ENCODE peak calls at places on chromosomes 1 and 21, in six cellular contexts. B is uterus, G is HFF-Myc, N is HepG2, E is H9, D is testis. K is an unnamed sample.

GRCh38 chr1:117760069-117760468 is 154.2 kb downstream of the TENT5C start:
- DNase-seq in B (no peak), G (no peak), N (no peak), E (no peak), D (no peak), K (no peak)

GRCh38 chr1:116377564-116378529 is 4.8 kb downstream of the ATP1A1 start:
- DNase-seq in B (peak; percentile 72), G (peak; percentile 54), N (peak; percentile 79), E (no peak), D (peak; percentile 90), K (peak; percentile 93)

GRCh38 chr1:59692591-59692990 is 122.2 kb upstream of the HOOK1 start:
- DNase-seq in B (peak; percentile 41), G (peak; percentile 95), N (no peak), E (no peak), D (no peak), K (no peak)

GRCh38 chr1:68320349-68320748 is 88.0 kb upstream of the WLS start:
- DNase-seq in B (no peak), G (no peak), N (no peak), E (peak; percentile 58), D (no peak), K (no peak)

GRCh38 chr1:238199325-238199724 is 308.6 kb upstream of the ZP4 start:
- DNase-seq in B (no peak), G (no peak), N (no peak), E (no peak), D (no peak), K (no peak)

GRCh38 chr1:169309178-169310166 is 58.1 kb downstream of the NME7 start:
- DNase-seq in B (no peak), G (no peak), N (no peak), E (no peak), D (no peak), K (no peak)

GRCh38 chr1:119784127-119784781 is 15.5 kb upstream of the HMGCS2 start:
- DNase-seq in B (peak; percentile 65), G (no peak), N (no peak), E (no peak), D (no peak), K (peak; percentile 72)

GRCh38 chr1:5481889-5482288 is 510.3 kb downstream of the NPHP4 start:
- DNase-seq in B (no peak), G (no peak), N (no peak), E (peak; percentile 85), D (no peak), K (no peak)

GRCh38 chr1:21503706-21504377 is 5.4 kb upstream of the ALPL start:
- DNase-seq in B (no peak), G (no peak), N (no peak), E (no peak), D (peak; percentile 41), K (no peak)

GRCh38 chr1:227950735-227951224 is 3.0 kb upstream of the WNT9A start:
- DNase-seq in B (no peak), G (no peak), N (no peak), E (no peak), D (no peak), K (no peak)

GRCh38 chr1:94332952-94333351 is 85.2 kb upstream of the ABCD3 start:
- DNase-seq in B (no peak), G (no peak), N (peak; percentile 59), E (no peak), D (no peak), K (no peak)

GRCh38 chr1:21340230-21340564 is 49.9 kb upstream of the ECE1 start:
- DNase-seq in B (no peak), G (no peak), N (no peak), E (no peak), D (no peak), K (peak; percentile 64)

GRCh38 chr1:206878456-206878855 is 13.0 kb downstream of the IL20 start:
- DNase-seq in B (no peak), G (no peak), N (no peak), E (no peak), D (no peak), K (no peak)
- TF ChIP-seq CTCF in B (no peak), G (no peak), N (no peak), E (peak; percentile 37), D (no peak), K (no peak)

GRCh38 chr21:45756029-45756428 is 112.5 kb downstream of the PCBP3 start:
- DNase-seq in B (no peak), G (no peak), N (peak; percentile 35), E (no peak), D (no peak), K (no peak)

GRCh38 chr21:45749974-45750373 is 106.4 kb downstream of the PCBP3 start:
- DNase-seq in B (no peak), G (no peak), N (no peak), E (no peak), D (no peak), K (no peak)

GRCh38 chr21:45750924-45751323 is 107.4 kb downstream of the PCBP3 start:
- DNase-seq in B (no peak), G (no peak), N (no peak), E (no peak), D (no peak), K (no peak)

GRCh38 chr21:45756669-45757068 is 113.1 kb downstream of the PCBP3 start:
- DNase-seq in B (no peak), G (no peak), N (no peak), E (no peak), D (no peak), K (no peak)

GRCh38 chr21:45753445-45753844 is 109.9 kb downstream of the PCBP3 start:
- DNase-seq in B (no peak), G (no peak), N (no peak), E (no peak), D (no peak), K (no peak)
- TF ChIP-seq CTCF in B (no peak), G (no peak), N (no peak), E (no peak), D (no peak), K (no peak)

DNA sequence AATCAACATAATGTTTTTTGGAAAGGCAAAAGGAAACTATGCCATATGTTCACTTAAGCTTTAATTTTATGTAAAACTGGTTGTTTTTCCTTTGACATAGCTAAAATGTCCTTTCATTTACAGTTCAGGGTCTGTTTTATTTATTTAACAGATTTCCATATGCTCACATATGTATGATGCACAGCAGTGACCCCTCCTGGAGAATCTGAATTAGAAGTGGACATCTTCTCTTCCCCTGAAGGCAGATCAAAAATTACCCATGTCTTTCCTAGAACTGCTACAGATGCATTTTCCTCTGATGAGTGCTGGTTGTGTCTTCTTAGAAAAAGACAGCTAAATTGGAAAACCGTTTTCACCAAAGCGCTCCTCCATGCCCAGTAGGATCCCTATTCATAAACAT is 143.6 kb upstream of the USH2A start:
- DNase-seq in B (no peak), G (peak; percentile 4), N (no peak), E (no peak), D (no peak), K (peak; percentile 58)
- TF ChIP-seq CTCF in B (no peak), G (peak; percentile 39), N (no peak), E (peak; percentile 52), D (no peak), K (peak; percentile 66)

GRCh38 chr1:29197590-29197924 is 15.9 kb upstream of the SRSF4 start:
- DNase-seq in B (no peak), G (no peak), N (peak; percentile 60), E (peak; percentile 72), D (peak; percentile 58), K (peak; percentile 66)
- TF ChIP-seq CTCF in B (no peak), G (peak; percentile 54), N (peak; percentile 77), E (peak; percentile 70), D (peak; percentile 15), K (peak; percentile 25)

DNA sequence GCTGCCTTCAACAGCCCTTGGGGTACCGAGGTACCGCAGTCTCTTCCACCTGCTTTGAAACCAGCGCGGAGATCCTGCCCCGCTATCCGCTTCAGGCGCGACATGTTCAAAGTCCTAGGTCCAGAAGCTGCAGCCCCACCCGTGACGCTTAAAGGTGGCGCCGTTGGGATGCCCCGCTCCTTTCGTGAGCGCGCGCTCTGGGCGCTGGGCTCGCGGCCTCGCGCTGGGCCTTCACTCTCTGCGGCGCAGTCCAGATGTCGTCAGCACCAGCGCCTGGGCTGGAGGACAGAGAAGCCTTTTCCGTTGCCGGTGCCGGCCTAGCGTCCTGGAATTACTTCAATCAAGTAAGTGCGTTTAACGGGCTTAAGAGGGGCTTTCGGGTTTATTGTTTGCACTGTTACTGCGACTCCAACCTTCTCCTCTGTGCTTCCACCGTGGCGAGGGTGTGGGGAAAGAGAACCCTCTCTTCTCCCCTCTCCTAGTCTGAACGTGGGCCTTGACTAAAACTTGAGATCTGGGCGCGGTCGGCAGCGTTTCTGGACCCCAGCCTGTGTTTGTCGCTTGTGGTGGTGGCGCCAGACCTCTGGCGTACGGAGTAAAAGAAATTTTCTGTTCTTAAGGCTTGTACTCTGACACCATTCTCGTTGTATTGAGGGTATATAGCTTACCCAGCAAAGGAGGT is at the start of gene LRRC40:
- DNase-seq in B (peak; percentile 97), G (peak; percentile 77), N (peak; percentile 94), E (peak; percentile 96), D (peak; percentile 98), K (peak; percentile 94)
- TF ChIP-seq CTCF in B (peak; percentile 26), G (no peak), N (no peak), E (no peak), D (no peak), K (no peak)

GRCh38 chr21:31546402-31547155 is 112.9 kb upstream of the SOD1 start:
- DNase-seq in B (peak; percentile 30), G (no peak), N (no peak), E (no peak), D (no peak), K (no peak)

GRCh38 chr21:31545036-31545435 is 114.5 kb upstream of the SOD1 start:
- DNase-seq in B (no peak), G (no peak), N (no peak), E (no peak), D (no peak), K (no peak)

GRCh38 chr21:31550070-31550469 is 109.4 kb upstream of the SOD1 start:
- DNase-seq in B (no peak), G (no peak), N (no peak), E (no peak), D (no peak), K (no peak)

GRCh38 chr21:31552826-31553225 is 106.7 kb upstream of the SOD1 start:
- DNase-seq in B (no peak), G (no peak), N (no peak), E (no peak), D (no peak), K (no peak)

GRCh38 chr21:31548688-31549087 is 110.8 kb upstream of the SOD1 start:
- DNase-seq in B (no peak), G (no peak), N (no peak), E (no peak), D (no peak), K (no peak)
- TF ChIP-seq CTCF in B (no peak), G (no peak), N (no peak), E (peak; percentile 42), D (no peak), K (no peak)

GRCh38 chr1:198749279-198749678 is 110.4 kb downstream of the PTPRC start:
- DNase-seq in B (no peak), G (no peak), N (no peak), E (no peak), D (no peak), K (no peak)
- TF ChIP-seq CTCF in B (no peak), G (no peak), N (no peak), E (no peak), D (no peak), K (no peak)

K was measured in MCF 10A.